ENCODE peak calls at places on chromosomes 4 and X, in four cellular contexts. A is T-helper 9 cell; N is globus pallidus; P is CD8-positive, alpha-beta memory T cell. I is an unnamed sample.

GRCh38 chr4:88846232-88846790 is 148.7 kb upstream of the NAP1L5 start:
- DNase-seq in A (no peak), N (no peak), P (no peak), I (no peak)

GRCh38 chr4:186700746-186701145 is 22.9 kb downstream of the FAT1 start:
- DNase-seq in A (no peak), N (peak), P (no peak), I (no peak)

GRCh38 chr4:182062936-182063335 is 180.3 kb upstream of the TENM3 start:
- DNase-seq in A (no peak), N (no peak), P (no peak), I (no peak)

GRCh38 chr4:148044889-148045352 is 313.0 kb downstream of the ARHGAP10 start:
- DNase-seq in A (no peak), N (peak), P (no peak), I (no peak)

GRCh38 chrX:114619874-114620273 is 36.0 kb downstream of the HTR2C start:
- DNase-seq in A (no peak), N (no peak), P (no peak), I (no peak)

GRCh38 chr4:6894528-6895498 is 14.8 kb upstream of the TBC1D14 start:
- DNase-seq in A (no peak), N (no peak), P (no peak), I (no peak)

GRCh38 chr4:83552924-83553323 is 17.0 kb downstream of the GPAT3 start:
- DNase-seq in A (no peak), N (no peak), P (no peak), I (no peak)

GRCh38 chrX:41922694-41923171 is 621 bp downstream of the CASK start:
- DNase-seq in A (peak), N (peak), P (peak), I (no peak)

GRCh38 chr4:72900952-72901351 is 168.6 kb downstream of the COX18 start:
- DNase-seq in A (no peak), N (no peak), P (no peak), I (no peak)

GRCh38 chrX:12771445-12772069 is 19.7 kb upstream of the PRPS2 start:
- DNase-seq in A (peak), N (no peak), P (peak), I (peak)

GRCh38 chrX:110162867-110163266 is 155.0 kb downstream of the AMMECR1 start:
- DNase-seq in A (no peak), N (no peak), P (no peak), I (no peak)

GRCh38 chr4:165394275-165394674 is 15.5 kb downstream of the CPE start:
- DNase-seq in A (no peak), N (no peak), P (no peak), I (no peak)

GRCh38 chr4:102760645-102761477 is at the start of gene MANBA:
- DNase-seq in A (peak), N (peak), P (peak), I (peak)

GRCh38 chr4:55554453-55555030 is 7.8 kb upstream of the CLOCK start:
- DNase-seq in A (no peak), N (peak), P (no peak), I (no peak)

GRCh38 chr4:140877781-140878180 is 121.6 kb upstream of the TBC1D9 start:
- DNase-seq in A (no peak), N (no peak), P (no peak), I (no peak)

GRCh38 chrX:42096262-42096939 is 173.0 kb upstream of the CASK start:
- DNase-seq in A (no peak), N (no peak), P (no peak), I (no peak)

GRCh38 chr4:90695411-90695810 is 568.2 kb downstream of the CCSER1 start:
- DNase-seq in A (no peak), N (no peak), P (no peak), I (no peak)

GRCh38 chr4:92304073-92304472 is 307 bp downstream of the GRID2 start:
- DNase-seq in A (no peak), N (no peak), P (no peak), I (no peak)

GRCh38 chr4:105560488-105560887 is 8.1 kb downstream of the ARHGEF38 start:
- DNase-seq in A (no peak), N (no peak), P (no peak), I (no peak)

GRCh38 chr4:6404611-6405416 is 67.6 kb downstream of the PPP2R2C start:
- DNase-seq in A (no peak), N (no peak), P (no peak), I (no peak)

GRCh38 chrX:68556036-68556435 is 57.2 kb downstream of the YIPF6 start:
- DNase-seq in A (no peak), N (no peak), P (no peak), I (no peak)

GRCh38 chrX:13283968-13284914 is 35.6 kb downstream of the ATXN3L start:
- DNase-seq in A (no peak), N (no peak), P (no peak), I (no peak)

GRCh38 chr4:159398236-159398638 is 295.4 kb downstream of the RAPGEF2 start:
- DNase-seq in A (no peak), N (no peak), P (no peak), I (no peak)

GRCh38 chr4:68871772-68872441 is 56.1 kb downstream of the UGT2B10 start:
- DNase-seq in A (no peak), N (no peak), P (no peak), I (no peak)

GRCh38 chr4:158863296-158863695 is 94.5 kb downstream of the FNIP2 start:
- DNase-seq in A (no peak), N (no peak), P (no peak), I (no peak)

GRCh38 chr4:131974730-131975129 is 1174.4 kb upstream of the PCDH10 start:
- DNase-seq in A (no peak), N (no peak), P (no peak), I (no peak)

GRCh38 chr4:114043116-114043515 is 63.7 kb upstream of the ARSJ start:
- DNase-seq in A (no peak), N (no peak), P (no peak), I (no peak)

GRCh38 chrX:31658360-31658759 is 586.5 kb upstream of the FTHL17 start:
- DNase-seq in A (no peak), N (peak), P (no peak), I (no peak)

GRCh38 chrX:56995271-56995994 is at the start of gene SPIN3:
- DNase-seq in A (peak), N (peak), P (peak), I (peak)